ENCODE peak calls at places on chromosomes 1 and 21, in five cellular contexts. B is tibial nerve, K is A549, A is transverse colon, Q is stomach. H is an unnamed sample.

GRCh38 chr1:69993787-69994186 is 211.6 kb downstream of the LRRC40 start:
- DNase-seq in B (no peak), K (no peak), A (no peak), Q (no peak), H (no peak)

GRCh38 chr1:206508956-206509355 is 1.6 kb downstream of the RASSF5 start:
- DNase-seq in B (no peak), K (no peak), A (no peak), Q (peak; percentile 48), H (peak; percentile 30)

GRCh38 chr1:245500546-245500945 is 345.8 kb downstream of the KIF26B start:
- DNase-seq in B (no peak), K (no peak), A (no peak), Q (no peak), H (no peak)

GRCh38 chr1:173149887-173150286 is 57.2 kb downstream of the TNFSF4 start:
- DNase-seq in B (peak; percentile 42), K (peak; percentile 22), A (no peak), Q (no peak), H (no peak)

GRCh38 chr1:245041058-245041698 is 113.6 kb upstream of the KIF26B start:
- DNase-seq in B (no peak), K (no peak), A (no peak), Q (no peak), H (no peak)

GRCh38 chr1:35807614-35808375 is at the start of gene AGO4:
- DNase-seq in B (peak; percentile 19), K (peak; percentile 44), A (peak; percentile 55), Q (peak; percentile 58), H (peak; percentile 92)

GRCh38 chr1:212792396-212792908 is 758 bp downstream of the TATDN3 start:
- DNase-seq in B (no peak), K (no peak), A (no peak), Q (no peak), H (no peak)

GRCh38 chr1:117795190-117795589 is 134.2 kb downstream of the GDAP2 start:
- DNase-seq in B (no peak), K (no peak), A (no peak), Q (no peak), H (no peak)

GRCh38 chr1:105591681-105592080 is 1464.8 kb upstream of the PRMT6 start:
- DNase-seq in B (no peak), K (no peak), A (no peak), Q (no peak), H (no peak)

GRCh38 chr1:239952348-239953307 is 139.1 kb upstream of the FMN2 start:
- DNase-seq in B (no peak), K (peak; percentile 31), A (no peak), Q (no peak), H (no peak)

GRCh38 chr1:206022766-206023165 is 929 bp downstream of the CTSE start:
- DNase-seq in B (no peak), K (no peak), A (no peak), Q (peak; percentile 36), H (no peak)

GRCh38 chr1:206503591-206504362 is 3.6 kb upstream of the RASSF5 start:
- DNase-seq in B (peak; percentile 66), K (peak; percentile 29), A (peak; percentile 16), Q (no peak), H (peak; percentile 31)

GRCh38 chr1:53568540-53568939 is 109.3 kb downstream of the DMRTB1 start:
- DNase-seq in B (no peak), K (no peak), A (no peak), Q (no peak), H (no peak)

GRCh38 chr1:55209247-55209646 is 5.9 kb downstream of the USP24 start:
- DNase-seq in B (no peak), K (no peak), A (no peak), Q (no peak), H (no peak)

GRCh38 chr1:239186487-239186886 is 199.9 kb upstream of the CHRM3 start:
- DNase-seq in B (no peak), K (no peak), A (no peak), Q (no peak), H (no peak)

GRCh38 chr21:35398366-35398982 is 349.4 kb upstream of the RUNX1 start:
- DNase-seq in B (no peak), K (no peak), A (no peak), Q (no peak), H (no peak)

GRCh38 chr1:81848880-81849500 is 48.3 kb downstream of the ADGRL2 start:
- DNase-seq in B (no peak), K (no peak), A (no peak), Q (no peak), H (no peak)

GRCh38 chr1:53367503-53368313 is 39.8 kb upstream of the LRP8 start:
- DNase-seq in B (no peak), K (no peak), A (peak; percentile 19), Q (peak; percentile 23), H (peak; percentile 80)

GRCh38 chr21:33441489-33442477 is 38.0 kb downstream of the TMEM50B start:
- DNase-seq in B (no peak), K (peak; percentile 87), A (peak; percentile 59), Q (no peak), H (peak; percentile 78)

GRCh38 chr1:47513393-47513792 is 75.5 kb downstream of the FOXD2 start:
- DNase-seq in B (no peak), K (no peak), A (no peak), Q (no peak), H (peak; percentile 13)

GRCh38 chr1:53636621-53637171 is 102.3 kb downstream of the GLIS1 start:
- DNase-seq in B (no peak), K (no peak), A (no peak), Q (peak; percentile 15), H (peak; percentile 59)

GRCh38 chr1:47927165-47927564 is 70.0 kb downstream of the TRABD2B start:
- DNase-seq in B (no peak), K (peak; percentile 17), A (no peak), Q (no peak), H (no peak)

GRCh38 chr1:204406621-204407020 is 5.0 kb downstream of the PPP1R15B start:
- DNase-seq in B (no peak), K (no peak), A (no peak), Q (no peak), H (no peak)

GRCh38 chr1:201385299-201385891 is 7.9 kb upstream of the TNNT2 start:
- DNase-seq in B (peak; percentile 30), K (peak; percentile 61), A (peak; percentile 80), Q (peak; percentile 85), H (no peak)

GRCh38 chr1:100050139-100050538 is 80.3 kb downstream of the SLC35A3 start:
- DNase-seq in B (no peak), K (no peak), A (no peak), Q (no peak), H (no peak)

GRCh38 chr1:62396871-62397270 is 40.0 kb upstream of the USP1 start:
- DNase-seq in B (no peak), K (no peak), A (no peak), Q (no peak), H (no peak)

GRCh38 chr1:173223031-173223380 is 15.9 kb upstream of the TNFSF4 start:
- DNase-seq in B (no peak), K (no peak), A (no peak), Q (no peak), H (no peak)

GRCh38 chr1:207311888-207312603 is 9.4 kb upstream of the CD55 start:
- DNase-seq in B (no peak), K (no peak), A (no peak), Q (no peak), H (no peak)

GRCh38 chr1:55212349-55213028 is 2.7 kb downstream of the USP24 start:
- DNase-seq in B (no peak), K (no peak), A (no peak), Q (no peak), H (no peak)

DNA sequence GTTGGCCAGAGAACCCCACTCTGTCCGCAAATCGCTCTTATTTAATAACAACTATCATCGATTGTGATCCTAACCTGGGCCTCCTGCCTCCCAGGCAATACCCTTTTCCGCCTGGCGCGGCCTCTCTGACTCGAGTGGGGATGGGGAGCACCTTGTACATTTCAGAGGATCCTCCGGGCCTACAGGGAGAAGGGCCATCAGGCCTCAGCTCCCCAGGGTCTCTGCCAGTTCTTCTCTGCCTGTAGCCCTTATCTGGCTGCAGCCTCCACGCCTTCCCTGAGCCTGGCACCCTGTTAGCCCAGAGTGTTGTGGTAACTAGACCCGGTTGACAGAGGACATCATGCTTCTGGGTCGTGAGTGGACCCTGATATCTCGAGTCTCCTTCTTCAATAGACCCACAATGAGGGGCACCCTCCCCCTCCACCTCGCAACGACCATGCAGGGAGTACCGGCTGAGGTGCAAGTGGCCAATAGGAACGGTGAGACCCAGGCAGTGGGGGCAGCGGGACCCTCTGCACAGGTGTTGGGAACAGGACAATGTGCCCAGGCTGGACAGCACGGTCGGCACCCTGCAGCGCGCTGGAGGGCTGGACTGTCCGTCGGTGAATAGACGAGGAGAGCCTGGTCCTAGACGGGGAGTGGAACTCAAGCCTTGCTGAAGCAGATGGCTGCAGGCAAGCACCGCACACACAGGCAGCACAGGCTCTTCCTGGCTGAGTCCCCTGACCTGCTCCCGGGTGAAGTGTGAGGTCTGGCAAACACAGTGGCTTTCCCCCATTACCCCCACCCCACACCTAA is 7.1 kb upstream of the CRYBG2 start:
- DNase-seq in B (no peak), K (no peak), A (no peak), Q (no peak), H (no peak)
- H3K4me3 ChIP-seq in B (peak overlapping the region; percentile 16), K (no peak overlapping the region), A (no peak overlapping the region), Q (peak overlapping the region; percentile 34), H (no peak overlapping the region)

GRCh38 chr1:181092056-181092455 is 3.6 kb downstream of the IER5 start:
- DNase-seq in B (no peak), K (no peak), A (no peak), Q (no peak), H (no peak)
- H3K27ac ChIP-seq in B (no peak overlapping the region), K (peak overlapping the region; percentile 32), A (peak overlapping the region; percentile 93), Q (no peak overlapping the region), H (no peak overlapping the region)

GRCh38 chr1:115559987-115560386 is 81.8 kb upstream of the VANGL1 start:
- DNase-seq in B (no peak), K (no peak), A (no peak), Q (no peak), H (no peak)

GRCh38 chr1:115557715-115558114 is 84.1 kb upstream of the VANGL1 start:
- DNase-seq in B (no peak), K (no peak), A (no peak), Q (no peak), H (no peak)

GRCh38 chr1:115558275-115558674 is 83.5 kb upstream of the VANGL1 start:
- DNase-seq in B (no peak), K (no peak), A (no peak), Q (no peak), H (no peak)

GRCh38 chr1:115555446-115555845 is 86.3 kb upstream of the VANGL1 start:
- DNase-seq in B (no peak), K (no peak), A (no peak), Q (no peak), H (no peak)
- TF ChIP-seq POLR2A in B (no peak), K (no peak), A (no peak), Q (no peak), H (no peak)

DNA sequence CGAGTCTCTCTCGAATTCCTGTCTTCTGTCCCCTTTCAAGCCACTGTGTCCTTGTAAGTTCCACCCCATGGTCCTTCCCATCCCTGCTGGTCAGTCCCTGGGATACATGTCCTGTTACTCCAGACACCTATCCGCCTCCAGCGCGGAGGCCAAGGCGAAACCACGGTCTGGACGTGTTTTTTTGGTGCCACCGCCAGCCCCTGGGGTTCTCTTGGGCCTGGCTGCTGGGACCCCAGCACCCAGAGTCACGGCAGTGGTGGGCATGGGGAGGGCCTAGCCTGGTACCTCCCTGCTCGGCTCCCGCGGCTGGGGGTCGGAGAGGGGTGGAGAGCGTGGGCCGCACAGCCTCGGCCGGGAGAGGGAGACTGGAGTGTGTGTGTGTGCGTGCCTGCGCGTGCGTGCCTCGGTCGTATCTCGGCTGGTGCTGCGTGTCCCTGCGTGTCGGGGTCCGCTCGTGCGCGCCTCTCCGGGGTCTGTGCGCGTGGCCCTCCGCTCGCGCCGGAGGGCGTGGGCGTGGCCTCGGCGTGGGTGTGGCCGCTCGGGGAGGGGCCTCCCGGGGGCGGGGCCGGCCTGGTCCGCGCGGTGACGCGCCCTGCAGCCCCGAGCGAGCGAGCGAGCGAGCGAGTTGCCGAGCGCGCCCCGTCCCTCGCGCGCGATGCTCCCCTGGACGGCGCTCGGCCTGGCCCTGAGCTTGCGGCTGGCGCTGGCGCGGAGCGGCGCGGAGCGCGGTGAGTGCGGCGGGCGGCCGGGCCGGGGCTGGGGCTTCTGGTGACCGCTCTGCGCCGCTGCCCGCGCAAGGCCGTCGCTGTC is at the start of gene VWA1:
- DNase-seq in B (peak; percentile 52), K (peak; percentile 48), A (peak; percentile 84), Q (peak; percentile 80), H (peak; percentile 86)
- H3K4me3 ChIP-seq in B (peak within 1 kb of the TSS; percentile 72), K (peak within 1 kb of the TSS; percentile 67), A (peak within 1 kb of the TSS; percentile 25), Q (peak within 1 kb of the TSS; percentile 54), H (peak within 1 kb of the TSS; percentile 37)